ENCODE peak calls at places on chromosomes 16 and 17, in five cellular contexts. One of them, this sample, is unnamed.

GRCh38 chr17:76716834-76717205 is 6.1 kb upstream of the MXRA7 start:
- DNase-seq in A549: no peak
- DNase-seq in RWPE2: no peak
- DNase-seq in AG04450: peak; percentile 73
- DNase-seq in foreskin fibroblast: peak; percentile 78
- DNase-seq in this sample: no peak

GRCh38 chr17:82020874-82021727 is 1.6 kb downstream of the CENPX start:
- DNase-seq in RWPE2: no peak
- DNase-seq in AG04450: peak; percentile 53
- DNase-seq in foreskin fibroblast: peak; percentile 70
- DNase-seq in A549: peak; percentile 89
- DNase-seq in this sample: peak; percentile 38

GRCh38 chr17:58360664-58361063 is 8.7 kb upstream of the SUPT4H1 start:
- DNase-seq in foreskin fibroblast: no peak
- DNase-seq in A549: no peak
- DNase-seq in AG04450: no peak
- DNase-seq in RWPE2: no peak
- DNase-seq in this sample: no peak

GRCh38 chr16:72786606-72787005 is 261.3 kb downstream of the ZFHX3 start:
- DNase-seq in foreskin fibroblast: no peak
- DNase-seq in A549: no peak
- DNase-seq in RWPE2: no peak
- DNase-seq in AG04450: no peak
- DNase-seq in this sample: no peak

GRCh38 chr16:79698341-79698753 is 97.8 kb upstream of the MAF start:
- DNase-seq in RWPE2: no peak
- DNase-seq in foreskin fibroblast: peak; percentile 60
- DNase-seq in A549: no peak
- DNase-seq in AG04450: peak; percentile 58
- DNase-seq in this sample: no peak

GRCh38 chr17:44829558-44830358 is at the start of gene GJC1:
- DNase-seq in AG04450: no peak
- DNase-seq in RWPE2: no peak
- DNase-seq in A549: peak; percentile 49
- DNase-seq in foreskin fibroblast: no peak
- DNase-seq in this sample: no peak

GRCh38 chr16:82783933-82784566 is 157.3 kb downstream of the CDH13 start:
- DNase-seq in RWPE2: no peak
- DNase-seq in foreskin fibroblast: no peak
- DNase-seq in A549: no peak
- DNase-seq in AG04450: no peak
- DNase-seq in this sample: no peak

GRCh38 chr17:31739300-31739699 is 119.7 kb downstream of the COPRS start:
- DNase-seq in A549: no peak
- DNase-seq in foreskin fibroblast: peak; percentile 78
- DNase-seq in AG04450: peak; percentile 59
- DNase-seq in RWPE2: no peak
- DNase-seq in this sample: no peak

GRCh38 chr17:80936218-80936617 is 55.4 kb upstream of the CHMP6 start:
- DNase-seq in AG04450: no peak
- DNase-seq in RWPE2: no peak
- DNase-seq in A549: no peak
- DNase-seq in foreskin fibroblast: no peak
- DNase-seq in this sample: no peak

GRCh38 chr17:40540448-40540847 is 24.8 kb downstream of the CCR7 start:
- DNase-seq in RWPE2: no peak
- DNase-seq in A549: no peak
- DNase-seq in foreskin fibroblast: no peak
- DNase-seq in AG04450: no peak
- DNase-seq in this sample: no peak

GRCh38 chr17:5537251-5537650 is 47.1 kb downstream of the NLRP1 start:
- DNase-seq in foreskin fibroblast: no peak
- DNase-seq in A549: no peak
- DNase-seq in RWPE2: no peak
- DNase-seq in AG04450: no peak
- DNase-seq in this sample: no peak

GRCh38 chr17:37742762-37743611 is 1.9 kb downstream of the HNF1B start:
- DNase-seq in RWPE2: no peak
- DNase-seq in A549: peak; percentile 55
- DNase-seq in foreskin fibroblast: no peak
- DNase-seq in AG04450: no peak
- DNase-seq in this sample: no peak

GRCh38 chr16:8865145-8865882 is 3.5 kb downstream of the CARHSP1 start:
- DNase-seq in RWPE2: no peak
- DNase-seq in AG04450: no peak
- DNase-seq in A549: no peak
- DNase-seq in foreskin fibroblast: no peak
- DNase-seq in this sample: no peak

GRCh38 chr16:10200823-10201571 is 18.8 kb upstream of the GRIN2A start:
- DNase-seq in foreskin fibroblast: no peak
- DNase-seq in AG04450: no peak
- DNase-seq in A549: no peak
- DNase-seq in RWPE2: no peak
- DNase-seq in this sample: no peak

GRCh38 chr16:49856741-49857330 is 924 bp upstream of the ZNF423 start:
- DNase-seq in RWPE2: no peak
- DNase-seq in A549: peak; percentile 79
- DNase-seq in foreskin fibroblast: peak; percentile 70
- DNase-seq in AG04450: peak; percentile 6
- DNase-seq in this sample: peak; percentile 11

GRCh38 chr16:67546761-67547422 is 15.4 kb upstream of the CTCF start:
- DNase-seq in RWPE2: no peak
- DNase-seq in foreskin fibroblast: peak; percentile 58
- DNase-seq in AG04450: no peak
- DNase-seq in A549: peak; percentile 85
- DNase-seq in this sample: peak; percentile 86

GRCh38 chr17:28151001-28151400 is 108.5 kb downstream of the NLK start:
- DNase-seq in foreskin fibroblast: no peak
- DNase-seq in RWPE2: no peak
- DNase-seq in AG04450: no peak
- DNase-seq in A549: no peak
- DNase-seq in this sample: no peak

GRCh38 chr17:76917829-76918228 is 49.6 kb downstream of the MGAT5B start:
- DNase-seq in RWPE2: no peak
- DNase-seq in foreskin fibroblast: no peak
- DNase-seq in A549: no peak
- DNase-seq in AG04450: no peak
- DNase-seq in this sample: no peak

GRCh38 chr17:75191584-75191983 is 8.8 kb upstream of the SUMO2 start:
- DNase-seq in foreskin fibroblast: peak; percentile 24
- DNase-seq in RWPE2: no peak
- DNase-seq in AG04450: no peak
- DNase-seq in A549: no peak
- DNase-seq in this sample: no peak

GRCh38 chr16:49857423-49858181 is 1.7 kb upstream of the ZNF423 start:
- DNase-seq in foreskin fibroblast: peak; percentile 20
- DNase-seq in RWPE2: no peak
- DNase-seq in AG04450: no peak
- DNase-seq in A549: peak; percentile 87
- DNase-seq in this sample: peak; percentile 11

GRCh38 chr16:20675488-20676267 is 21.8 kb downstream of the ACSM1 start:
- DNase-seq in RWPE2: no peak
- DNase-seq in foreskin fibroblast: no peak
- DNase-seq in AG04450: no peak
- DNase-seq in A549: no peak
- DNase-seq in this sample: peak; percentile 79

GRCh38 chr16:53732296-53732929 is 28.5 kb downstream of the FTO start:
- DNase-seq in AG04450: no peak
- DNase-seq in RWPE2: no peak
- DNase-seq in A549: peak; percentile 27
- DNase-seq in foreskin fibroblast: no peak
- DNase-seq in this sample: peak; percentile 88

GRCh38 chr17:80456465-80457235 is 19.8 kb downstream of the NPTX1 start:
- DNase-seq in AG04450: no peak
- DNase-seq in RWPE2: no peak
- DNase-seq in A549: no peak
- DNase-seq in foreskin fibroblast: no peak
- DNase-seq in this sample: no peak

GRCh38 chr17:142102-142661 is 4.8 kb downstream of the SCGB1C2 start:
- DNase-seq in RWPE2: peak; percentile 51
- DNase-seq in AG04450: no peak
- DNase-seq in A549: peak; percentile 49
- DNase-seq in foreskin fibroblast: no peak
- DNase-seq in this sample: peak; percentile 67

GRCh38 chr17:42276609-42277341 is 584 bp upstream of the STAT5B start:
- DNase-seq in A549: peak; percentile 76
- DNase-seq in foreskin fibroblast: peak; percentile 76
- DNase-seq in RWPE2: no peak
- DNase-seq in AG04450: peak; percentile 57
- DNase-seq in this sample: no peak

GRCh38 chr16:55647343-55647742 is 8.4 kb upstream of the SLC6A2 start:
- DNase-seq in RWPE2: no peak
- DNase-seq in AG04450: no peak
- DNase-seq in A549: no peak
- DNase-seq in foreskin fibroblast: no peak
- DNase-seq in this sample: no peak

GRCh38 chr16:75265911-75266701 is 14.7 kb upstream of the BCAR1 start:
- DNase-seq in foreskin fibroblast: no peak
- DNase-seq in AG04450: no peak
- DNase-seq in A549: peak; percentile 85
- DNase-seq in RWPE2: no peak
- DNase-seq in this sample: peak; percentile 76

GRCh38 chr17:82962163-82962720 is 117.2 kb upstream of the METRNL start:
- DNase-seq in AG04450: no peak
- DNase-seq in A549: no peak
- DNase-seq in RWPE2: no peak
- DNase-seq in foreskin fibroblast: peak; percentile 15
- DNase-seq in this sample: no peak

GRCh38 chr17:49994085-49995054 is 654 bp downstream of the DLX3 start:
- DNase-seq in A549: no peak
- DNase-seq in AG04450: no peak
- DNase-seq in RWPE2: no peak
- DNase-seq in foreskin fibroblast: no peak
- DNase-seq in this sample: no peak

DNA sequence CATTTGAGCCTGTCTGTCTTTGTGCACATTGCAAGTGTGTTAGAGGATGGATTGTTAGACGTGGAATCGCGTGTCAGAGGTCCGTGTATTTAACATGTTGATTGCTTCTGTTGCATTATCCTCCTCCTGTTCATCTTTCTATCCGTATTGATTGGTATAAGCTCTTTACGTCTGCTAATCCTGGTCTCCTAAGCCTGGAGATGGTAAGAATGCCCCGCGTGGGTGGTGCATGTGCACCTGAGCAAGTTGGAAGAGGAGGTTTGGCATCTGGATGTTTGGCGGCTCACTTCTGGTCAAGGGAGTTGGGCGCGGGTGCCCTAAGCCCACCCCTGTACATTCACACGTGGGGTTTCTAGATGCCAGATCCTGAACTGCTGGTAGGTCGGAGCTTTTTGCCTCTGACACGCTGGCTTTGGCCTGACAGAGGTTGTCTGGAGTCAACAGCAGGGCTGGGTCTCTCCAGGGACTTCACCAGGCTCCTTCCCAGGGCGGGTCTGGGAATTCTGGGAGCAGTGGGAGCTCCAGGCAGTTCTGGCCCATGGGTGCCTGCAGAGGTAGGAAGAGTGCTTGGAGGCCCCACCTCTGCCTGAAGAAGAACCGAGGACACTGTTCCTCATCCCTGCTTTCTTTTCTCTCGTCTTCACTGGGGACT is 107.3 kb downstream of the OR1D5 start:
- DNase-seq in A549: no peak
- DNase-seq in AG04450: no peak
- DNase-seq in RWPE2: no peak
- DNase-seq in foreskin fibroblast: no peak
- DNase-seq in this sample: no peak
- H3K4me3 ChIP-seq in A549: no peak overlapping the region
- H3K4me3 ChIP-seq in AG04450: no peak overlapping the region
- H3K4me3 ChIP-seq in RWPE2: no peak overlapping the region
- H3K4me3 ChIP-seq in foreskin fibroblast: no peak overlapping the region
- H3K4me3 ChIP-seq in this sample: no peak overlapping the region

GRCh38 chr16:3131755-3132377 is 3.0 kb upstream of the ZNF213 start:
- DNase-seq in A549: no peak
- DNase-seq in foreskin fibroblast: no peak
- DNase-seq in AG04450: no peak
- DNase-seq in RWPE2: no peak
- DNase-seq in this sample: no peak
- TF ChIP-seq CTCF in A549: peak; percentile 39
- TF ChIP-seq CTCF in foreskin fibroblast: peak; percentile 54
- TF ChIP-seq CTCF in AG04450: peak; percentile 68
- TF ChIP-seq CTCF in RWPE2: peak; percentile 70
- TF ChIP-seq CTCF in this sample: peak; percentile 44

GRCh38 chr17:64994281-64994680 is 62.3 kb downstream of the GNA13 start:
- DNase-seq in AG04450: no peak
- DNase-seq in A549: no peak
- DNase-seq in RWPE2: no peak
- DNase-seq in foreskin fibroblast: no peak
- DNase-seq in this sample: no peak

GRCh38 chr17:65001409-65002045 is 55.0 kb downstream of the GNA13 start:
- DNase-seq in AG04450: no peak
- DNase-seq in RWPE2: no peak
- DNase-seq in A549: no peak
- DNase-seq in foreskin fibroblast: no peak
- DNase-seq in this sample: no peak

GRCh38 chr17:64994781-64995538 is 61.6 kb downstream of the GNA13 start:
- DNase-seq in A549: no peak
- DNase-seq in foreskin fibroblast: no peak
- DNase-seq in AG04450: no peak
- DNase-seq in RWPE2: no peak
- DNase-seq in this sample: no peak

GRCh38 chr17:65000798-65001197 is 55.7 kb downstream of the GNA13 start:
- DNase-seq in A549: no peak
- DNase-seq in foreskin fibroblast: no peak
- DNase-seq in RWPE2: no peak
- DNase-seq in AG04450: no peak
- DNase-seq in this sample: no peak

DNA sequence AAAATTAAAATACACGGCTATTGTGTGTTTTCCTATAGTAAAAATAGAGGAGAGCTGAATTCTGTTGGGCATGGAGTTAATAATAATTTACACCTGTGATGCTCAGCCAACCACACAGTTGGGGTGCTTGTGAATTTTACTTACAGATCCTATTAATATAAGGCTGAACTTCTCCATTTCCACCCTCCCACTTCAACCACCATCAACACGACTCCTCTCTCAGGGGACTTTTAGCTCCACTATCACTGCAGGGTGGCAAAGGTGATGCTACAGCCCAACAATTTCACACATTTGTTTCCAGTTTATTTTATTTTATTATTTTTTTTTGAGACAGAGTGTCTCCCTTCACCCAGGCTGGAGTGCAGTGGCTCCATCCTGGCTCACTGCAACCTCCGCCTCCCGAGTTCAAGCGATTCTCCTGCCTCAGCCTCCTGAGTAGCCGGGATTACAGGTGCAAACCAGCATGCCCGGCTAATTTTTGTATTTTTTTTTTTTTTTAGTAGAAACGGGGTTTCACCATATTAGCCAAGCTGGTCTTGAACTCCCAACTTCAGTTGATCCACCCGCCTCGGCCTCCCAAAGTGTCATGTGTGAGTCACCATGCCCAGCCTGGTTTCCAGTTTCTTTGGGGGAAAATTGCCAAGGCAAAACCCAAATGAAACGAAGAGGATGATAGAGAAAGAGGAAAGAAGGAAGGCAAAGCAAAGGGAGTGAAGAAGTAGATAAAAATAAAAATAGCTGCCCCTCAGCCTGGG is 57.9 kb downstream of the GNA13 start:
- DNase-seq in RWPE2: no peak
- DNase-seq in foreskin fibroblast: no peak
- DNase-seq in AG04450: no peak
- DNase-seq in A549: no peak
- DNase-seq in this sample: no peak
- H3K4me3 ChIP-seq in RWPE2: no peak overlapping the region
- H3K4me3 ChIP-seq in foreskin fibroblast: no peak overlapping the region
- H3K4me3 ChIP-seq in AG04450: no peak overlapping the region
- H3K4me3 ChIP-seq in A549: no peak overlapping the region
- H3K4me3 ChIP-seq in this sample: no peak overlapping the region

GRCh38 chr16:51971184-51971583 is 575.8 kb downstream of the TOX3 start:
- DNase-seq in foreskin fibroblast: peak; percentile 7
- DNase-seq in RWPE2: no peak
- DNase-seq in AG04450: no peak
- DNase-seq in A549: peak; percentile 13
- DNase-seq in this sample: no peak
- TF ChIP-seq CTCF in foreskin fibroblast: peak; percentile 44
- TF ChIP-seq CTCF in RWPE2: peak; percentile 45
- TF ChIP-seq CTCF in AG04450: peak; percentile 57
- TF ChIP-seq CTCF in A549: no peak
- TF ChIP-seq CTCF in this sample: peak; percentile 57

This sample was measured in LNCaP clone FGC.